ENCODE peak calls at places on chromosomes 13 and 19, in six cellular contexts. H is SJSA1; C is SK-N-SH; K is left ventricle myocardium inferior; F is naive thymus-derived CD4-positive, alpha-beta T cell; V is tibial nerve. R is an unnamed sample.

GRCh38 chr19:4582980-4583842 is 23.7 kb upstream of the SEMA6B start:
- DNase-seq in H (no peak), C (peak), K (no peak), F (no peak), V (no peak), R (no peak)

GRCh38 chr13:82654851-82655517 is 1227.3 kb downstream of the SLITRK1 start:
- DNase-seq in H (no peak), C (no peak), K (peak), F (no peak), V (peak), R (no peak)

GRCh38 chr19:18428173-18428836 is 9.1 kb downstream of the SSBP4 start:
- DNase-seq in H (no peak), C (no peak), K (no peak), F (no peak), V (no peak), R (no peak)

GRCh38 chr13:85366759-85367417 is 432.3 kb downstream of the SLITRK6 start:
- DNase-seq in H (no peak), C (no peak), K (no peak), F (no peak), V (no peak), R (no peak)

GRCh38 chr13:20431687-20432384 is 93.8 kb downstream of the CRYL1 start:
- DNase-seq in H (no peak), C (no peak), K (no peak), F (no peak), V (no peak), R (no peak)

GRCh38 chr13:91100944-91101343 is 246.5 kb upstream of the MIR17HG start:
- DNase-seq in H (no peak), C (no peak), K (no peak), F (no peak), V (no peak), R (no peak)

GRCh38 chr19:36121486-36122124 is 6.3 kb downstream of the TBCB start:
- DNase-seq in H (no peak), C (peak), K (no peak), F (no peak), V (no peak), R (no peak)

GRCh38 chr19:38228491-38229439 is 4.7 kb upstream of the DPF1 start:
- DNase-seq in H (no peak), C (peak), K (no peak), F (no peak), V (no peak), R (no peak)

GRCh38 chr19:52665047-52665446 is 26.9 kb upstream of the ZNF83 start:
- DNase-seq in H (no peak), C (no peak), K (no peak), F (no peak), V (no peak), R (no peak)

GRCh38 chr19:42816901-42817300 is 51.4 kb upstream of the PSG8 start:
- DNase-seq in H (no peak), C (no peak), K (no peak), F (no peak), V (no peak), R (no peak)

GRCh38 chr13:40589285-40590109 is 76.9 kb downstream of the FOXO1 start:
- DNase-seq in H (peak), C (no peak), K (no peak), F (no peak), V (peak), R (no peak)

GRCh38 chr13:112335135-112335534 is 41.0 kb upstream of the SPACA7 start:
- DNase-seq in H (no peak), C (no peak), K (no peak), F (no peak), V (no peak), R (no peak)

GRCh38 chr13:85798999-85799646 is at the start of gene SLITRK6:
- DNase-seq in H (no peak), C (peak), K (no peak), F (no peak), V (no peak), R (no peak)

GRCh38 chr13:27018230-27018875 is 153.3 kb downstream of the USP12 start:
- DNase-seq in H (no peak), C (no peak), K (no peak), F (no peak), V (no peak), R (no peak)

GRCh38 chr19:28883241-28883693 is 329.7 kb downstream of the UQCRFS1 start:
- DNase-seq in H (no peak), C (no peak), K (peak), F (no peak), V (peak), R (no peak)

GRCh38 chr13:50081106-50081898 is 66.1 kb downstream of the KCNRG start:
- DNase-seq in H (peak), C (peak), K (peak), F (no peak), V (peak), R (peak)

GRCh38 chr13:22220186-22221160 is 549.6 kb downstream of the FGF9 start:
- DNase-seq in H (no peak), C (peak), K (no peak), F (no peak), V (no peak), R (no peak)

GRCh38 chr19:52613299-52613906 is 24.8 kb downstream of the ZNF83 start:
- DNase-seq in H (no peak), C (no peak), K (no peak), F (no peak), V (no peak), R (no peak)

GRCh38 chr19:18861235-18861634 is 29.5 kb downstream of the UPF1 start:
- DNase-seq in H (no peak), C (no peak), K (no peak), F (no peak), V (no peak), R (no peak)

GRCh38 chr13:81442904-81443303 is 1102.0 kb upstream of the SPRY2 start:
- DNase-seq in H (no peak), C (no peak), K (no peak), F (no peak), V (no peak), R (no peak)

GRCh38 chr13:45121421-45121820 is 1.1 kb downstream of the GTF2F2 start:
- DNase-seq in H (no peak), C (peak), K (no peak), F (no peak), V (no peak), R (no peak)

GRCh38 chr13:40993987-40994386 is 25.1 kb downstream of the ELF1 start:
- DNase-seq in H (no peak), C (no peak), K (no peak), F (no peak), V (no peak), R (no peak)

GRCh38 chr19:47266401-47266885 is 8.2 kb upstream of the INAFM1 start:
- DNase-seq in H (no peak), C (no peak), K (no peak), F (no peak), V (no peak), R (no peak)

GRCh38 chr13:99421758-99422555 is 79.3 kb upstream of the TM9SF2 start:
- DNase-seq in H (peak), C (no peak), K (no peak), F (no peak), V (no peak), R (no peak)

GRCh38 chr13:25046985-25047660 is 48.8 kb upstream of the PABPC3 start:
- DNase-seq in H (peak), C (peak), K (no peak), F (no peak), V (no peak), R (no peak)

GRCh38 chr19:46745521-46746280 is at the start of gene FKRP:
- DNase-seq in H (no peak), C (peak), K (peak), F (peak), V (no peak), R (peak)

GRCh38 chr13:79870123-79870522 is 389.2 kb downstream of the NDFIP2 start:
- DNase-seq in H (no peak), C (no peak), K (no peak), F (no peak), V (no peak), R (no peak)

DNA sequence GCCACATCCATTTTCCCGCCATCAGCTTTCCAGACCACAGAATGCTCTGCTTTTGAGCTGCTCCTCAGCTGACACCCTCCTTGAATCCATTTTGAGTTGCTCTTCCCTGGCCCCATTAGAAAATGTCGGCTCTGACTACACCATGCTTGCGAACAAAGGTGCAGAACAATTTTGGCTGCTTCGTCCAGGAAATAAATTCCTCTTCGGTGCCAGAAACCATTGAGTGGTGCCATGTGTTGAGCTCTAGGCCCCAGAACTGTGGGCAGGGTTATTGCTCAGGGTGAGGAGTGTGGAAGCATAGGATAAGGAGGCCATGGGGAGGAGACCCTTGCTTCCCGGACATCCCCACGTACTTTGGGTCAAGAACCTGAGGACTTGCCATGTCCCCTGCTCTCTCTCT is 52.1 kb downstream of the NFIX start:
- DNase-seq in H (no peak), C (no peak), K (no peak), F (no peak), V (no peak), R (no peak)
- H3K27ac ChIP-seq in H (no peak), C (no peak), K (peak), F (no peak), V (no peak), R (no peak)

DNA sequence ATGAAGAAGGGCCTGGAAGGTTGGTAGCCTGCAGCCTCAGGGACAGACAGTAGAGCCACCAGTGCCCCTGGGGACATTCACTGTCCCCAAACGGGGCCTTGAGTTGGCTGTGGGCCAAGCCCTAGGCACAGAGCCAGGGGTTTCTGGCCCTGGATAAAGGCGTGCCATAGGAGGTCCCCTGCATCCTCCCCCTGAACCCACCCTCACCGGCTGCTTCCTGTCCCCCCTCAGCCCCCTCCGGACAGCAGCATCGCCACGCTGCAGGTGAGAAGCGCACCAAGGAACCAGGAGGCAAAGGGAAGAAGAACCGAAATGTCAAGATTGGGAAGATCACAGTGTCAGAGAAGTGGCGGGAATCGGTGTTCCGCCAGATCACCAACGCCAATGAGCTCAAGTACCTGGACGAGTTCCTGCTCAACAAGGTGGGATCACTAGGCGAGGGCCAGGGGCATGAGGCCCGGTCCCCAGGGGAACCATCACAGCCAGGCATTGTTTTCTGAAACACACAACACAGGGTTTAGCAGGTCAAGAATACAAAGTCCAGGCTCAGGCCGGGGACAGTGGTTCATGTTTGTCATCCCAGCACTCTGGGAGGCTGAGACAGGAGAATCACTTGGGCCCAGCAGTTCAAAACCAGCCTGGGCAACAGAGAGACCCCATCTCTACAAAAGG is 14.6 kb upstream of the USE1 start:
- DNase-seq in H (no peak), C (peak), K (no peak), F (no peak), V (no peak), R (no peak)
- H3K27ac ChIP-seq in H (no peak), C (no peak), K (no peak), F (no peak), V (no peak), R (no peak)

DNA sequence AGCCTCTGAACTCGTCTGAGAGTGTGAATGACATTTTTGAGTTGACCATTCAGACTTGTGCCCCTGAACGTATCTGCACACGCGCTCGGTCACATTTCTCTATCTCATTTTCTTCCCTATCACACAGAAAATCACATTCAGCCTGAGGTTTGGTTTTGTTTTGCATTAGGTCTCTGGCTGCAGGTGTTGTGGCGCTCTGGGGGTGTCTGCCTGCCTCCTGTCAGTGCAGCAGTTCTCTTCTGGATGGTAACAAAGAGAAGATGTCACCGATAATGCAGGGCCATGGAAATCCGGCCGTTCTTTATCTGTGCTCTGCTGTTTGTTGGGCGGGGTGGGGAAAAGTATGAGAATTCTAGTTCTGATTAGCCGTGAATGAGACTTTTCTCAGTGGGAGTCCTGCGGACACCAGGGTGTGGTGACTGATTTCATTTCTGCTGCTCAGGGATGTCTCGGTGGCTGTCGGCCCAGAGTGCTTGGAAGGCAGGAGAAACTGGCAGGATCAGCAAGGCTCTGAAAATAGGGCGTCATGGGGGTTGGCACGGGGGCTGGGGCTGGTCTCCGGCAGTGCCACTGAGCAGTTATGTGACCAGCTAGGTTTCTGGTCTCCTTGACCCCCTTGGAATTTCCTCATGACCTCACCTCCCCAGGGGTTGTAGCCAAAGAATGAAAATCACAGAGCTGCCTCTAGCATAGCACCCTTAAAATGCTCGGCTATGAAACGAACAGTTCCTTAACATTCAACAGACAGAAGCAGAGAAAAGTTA is 5.1 kb downstream of the RNF113B start:
- DNase-seq in H (peak), C (peak), K (peak), F (no peak), V (peak), R (no peak)
- H3K27ac ChIP-seq in H (peak), C (peak), K (peak), F (no peak), V (peak), R (no peak)

GRCh38 chr13:48241651-48242050 is 8.6 kb downstream of the ITM2B start:
- DNase-seq in H (no peak), C (no peak), K (no peak), F (no peak), V (no peak), R (no peak)

GRCh38 chr13:48242677-48243076 is 9.7 kb downstream of the ITM2B start:
- DNase-seq in H (no peak), C (no peak), K (no peak), F (no peak), V (no peak), R (no peak)

GRCh38 chr13:48249018-48249417 is 16.0 kb downstream of the ITM2B start:
- DNase-seq in H (no peak), C (no peak), K (no peak), F (no peak), V (no peak), R (no peak)

GRCh38 chr13:48244159-48244558 is 11.2 kb downstream of the ITM2B start:
- DNase-seq in H (no peak), C (no peak), K (no peak), F (no peak), V (no peak), R (no peak)

GRCh38 chr13:48246097-48246496 is 13.1 kb downstream of the ITM2B start:
- DNase-seq in H (no peak), C (no peak), K (no peak), F (no peak), V (no peak), R (no peak)
- H3K27ac ChIP-seq in H (no peak), C (no peak), K (peak), F (no peak), V (peak), R (no peak)

GRCh38 chr13:43787518-43787891 is 733 bp upstream of the ENOX1 start:
- DNase-seq in H (no peak), C (no peak), K (no peak), F (no peak), V (no peak), R (no peak)
- H3K27ac ChIP-seq in H (no peak), C (peak), K (peak), F (no peak), V (no peak), R (no peak)

GRCh38 chr13:110625771-110626321 is 10.5 kb downstream of the NAXD start:
- DNase-seq in H (no peak), C (no peak), K (no peak), F (no peak), V (no peak), R (no peak)
- H3K27ac ChIP-seq in H (no peak), C (no peak), K (no peak), F (no peak), V (no peak), R (no peak)